ENCODE peak calls at places on chromosomes 16 and 17, in six cellular contexts. D is mesendoderm, O is H1, I is mesenchymal stem cell, R is IMR-90, G is trophoblast cell. W is an unnamed sample.

GRCh38 chr16:81627024-81627423 is 152.1 kb upstream of the PLCG2 start:
- DNase-seq in D (no peak), O (no peak), I (peak), R (peak), G (no peak), W (no peak)

GRCh38 chr16:72597938-72598337 is 426.0 kb upstream of the PMFBP1 start:
- DNase-seq in D (no peak), O (no peak), I (no peak), R (no peak), G (no peak), W (no peak)

GRCh38 chr17:72790194-72790593 is 302.3 kb downstream of the SLC39A11 start:
- DNase-seq in D (no peak), O (no peak), I (no peak), R (no peak), G (no peak), W (no peak)

GRCh38 chr16:22010902-22011301 is 3.0 kb downstream of the MOSMO start:
- DNase-seq in D (no peak), O (no peak), I (no peak), R (no peak), G (no peak), W (no peak)

GRCh38 chr17:80925668-80926067 is 66.0 kb upstream of the CHMP6 start:
- DNase-seq in D (no peak), O (no peak), I (no peak), R (no peak), G (no peak), W (no peak)

GRCh38 chr17:58330997-58331814 is 2.6 kb upstream of the TSPOAP1 start:
- DNase-seq in D (no peak), O (no peak), I (no peak), R (no peak), G (no peak), W (no peak)

GRCh38 chr17:5354886-5355415 is 64.5 kb downstream of the NUP88 start:
- DNase-seq in D (no peak), O (no peak), I (no peak), R (no peak), G (no peak), W (no peak)

GRCh38 chr17:7855643-7856080 is 796 bp downstream of the TMEM88 start:
- DNase-seq in D (no peak), O (no peak), I (peak), R (no peak), G (no peak), W (no peak)

GRCh38 chr17:2151634-2152033 is 96.7 kb downstream of the HIC1 start:
- DNase-seq in D (peak), O (no peak), I (no peak), R (peak), G (peak), W (no peak)

GRCh38 chr16:23527961-23528634 is 17.8 kb upstream of the GGA2 start:
- DNase-seq in D (peak), O (no peak), I (no peak), R (no peak), G (no peak), W (no peak)

GRCh38 chr16:88508376-88508867 is 55.3 kb downstream of the ZFPM1 start:
- DNase-seq in D (no peak), O (no peak), I (no peak), R (no peak), G (no peak), W (no peak)

GRCh38 chr16:75198135-75198600 is 8.8 kb downstream of the CTRB2 start:
- DNase-seq in D (no peak), O (no peak), I (peak), R (peak), G (no peak), W (no peak)

GRCh38 chr16:50539822-50540710 is 8.1 kb upstream of the NKD1 start:
- DNase-seq in D (peak), O (no peak), I (no peak), R (no peak), G (no peak), W (no peak)

GRCh38 chr17:68289936-68290267 is 1.0 kb downstream of the SLC16A6 start:
- DNase-seq in D (no peak), O (no peak), I (peak), R (no peak), G (no peak), W (no peak)
- H3K4me3 ChIP-seq in D (no peak), O (peak), I (peak), R (no peak), G (no peak), W (no peak)

DNA sequence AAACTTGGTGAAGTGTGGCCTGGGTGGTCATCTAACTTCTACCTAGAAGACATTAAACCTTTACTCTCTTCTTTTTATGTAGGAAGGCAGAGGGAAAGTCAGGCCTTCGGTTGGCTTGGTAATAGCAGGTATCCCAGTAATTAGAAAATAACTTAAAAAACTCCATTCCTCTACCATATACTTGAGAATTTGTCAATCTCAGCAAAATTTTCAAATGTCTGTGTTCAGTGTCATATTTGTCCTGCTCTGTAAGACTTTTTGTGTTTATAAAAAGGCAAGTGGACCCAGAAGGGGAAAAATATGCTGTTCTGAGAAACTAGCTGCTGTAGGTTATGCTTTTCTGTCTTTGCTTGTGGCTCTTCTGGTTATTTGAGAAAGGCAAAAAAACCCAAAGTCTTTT is 5.8 kb downstream of the HMOX2 start:
- DNase-seq in D (no peak), O (no peak), I (no peak), R (no peak), G (no peak), W (no peak)
- H3K23ac ChIP-seq in D (no peak), O (no peak), I (no peak), R (no peak), G (no peak), W (no peak)

DNA sequence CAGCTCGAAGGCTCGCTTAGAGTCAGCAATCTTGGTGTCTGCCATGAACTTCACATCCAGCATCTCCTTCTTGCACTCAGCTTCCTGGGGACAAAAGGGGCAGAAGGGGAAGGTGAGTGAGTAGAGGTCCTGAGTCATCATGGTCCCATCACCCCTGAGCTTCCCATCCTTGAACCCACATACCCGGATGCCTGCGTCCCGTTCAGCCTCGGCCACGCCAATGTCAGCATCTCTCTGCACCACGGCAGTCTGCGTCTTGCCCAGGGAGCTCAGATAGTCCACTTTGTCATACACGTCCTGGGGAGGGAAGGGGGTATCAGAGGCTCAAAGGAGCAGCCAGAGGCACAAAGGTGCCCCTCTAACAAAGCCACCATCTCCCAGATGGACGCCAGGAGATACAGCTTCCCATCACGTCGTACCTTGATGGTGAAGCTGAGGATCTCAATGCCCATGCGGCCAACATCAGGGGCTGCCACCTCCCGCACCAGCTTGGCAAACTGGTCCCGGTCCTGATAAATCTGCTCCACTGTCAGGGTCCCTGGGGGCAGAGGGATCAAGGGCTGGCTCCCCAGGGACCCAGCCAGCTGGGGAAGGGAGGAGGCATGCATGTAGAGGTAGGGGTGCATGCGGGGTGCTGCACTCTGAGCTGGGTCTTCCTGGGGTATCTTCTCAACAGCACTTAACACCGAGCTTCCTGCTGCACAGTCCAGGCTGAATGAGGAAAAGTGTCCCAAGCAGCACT is 15.2 kb downstream of the FLOT2 start:
- DNase-seq in D (no peak), O (no peak), I (no peak), R (no peak), G (no peak), W (no peak)
- H2BK5ac ChIP-seq in D (no peak), O (no peak), I (no peak), R (no peak), G (no peak), W (peak)

DNA sequence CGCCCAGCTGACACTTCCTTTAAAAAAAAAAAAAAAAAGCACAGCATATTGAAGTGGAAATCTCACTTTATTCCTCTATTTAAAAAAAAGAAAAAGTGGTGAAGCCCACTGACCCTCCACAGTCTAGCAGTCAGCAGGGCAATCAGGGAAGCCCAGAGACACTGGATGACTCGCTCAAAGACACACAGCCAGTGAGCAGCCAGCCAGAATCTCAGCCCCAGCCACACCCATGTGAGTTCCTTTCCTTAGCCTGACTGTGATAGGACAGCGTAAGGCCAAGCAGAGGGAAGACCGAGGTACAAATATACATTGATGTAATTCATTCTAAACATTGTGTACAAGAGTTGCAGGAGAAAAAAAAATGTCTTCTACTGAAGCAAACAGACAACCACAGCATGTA is 22.5 kb downstream of the XPO6 start:
- DNase-seq in D (no peak), O (no peak), I (peak), R (peak), G (no peak), W (no peak)
- H3K4me3 ChIP-seq in D (no peak), O (no peak), I (no peak), R (no peak), G (no peak), W (no peak)

DNA sequence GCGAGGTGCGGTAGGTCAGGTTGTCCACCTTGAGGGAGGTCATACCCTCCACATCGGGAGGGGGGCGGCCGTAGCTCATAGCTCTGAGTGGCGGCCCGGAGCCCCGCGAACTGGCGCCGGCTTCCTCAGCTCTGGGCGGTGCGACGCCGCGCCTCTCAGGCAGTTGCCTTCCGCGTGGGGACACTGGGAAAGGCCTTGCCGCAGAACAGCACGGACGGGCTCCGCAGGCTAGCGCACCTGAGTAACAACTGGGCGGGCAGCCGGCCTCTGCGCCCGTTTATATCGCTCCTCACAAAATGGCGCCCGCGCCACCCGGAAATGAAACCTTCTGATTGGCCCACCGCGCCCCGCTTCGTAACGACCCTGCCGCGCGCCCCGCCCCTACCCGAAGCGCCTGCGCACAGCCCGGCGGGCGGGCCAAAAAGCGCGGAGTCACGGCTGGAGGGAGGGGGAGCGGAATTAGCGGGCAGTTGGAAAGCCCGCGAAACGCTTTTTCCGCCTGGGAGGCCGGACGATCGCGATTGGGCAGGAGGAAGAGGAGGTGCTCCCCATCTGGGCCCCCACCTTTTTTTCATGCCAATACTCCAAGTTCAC is at the start of gene SRSF2:
- DNase-seq in D (peak), O (peak), I (peak), R (peak), G (peak), W (peak)
- H3K23ac ChIP-seq in D (peak), O (no peak), I (peak), R (peak), G (no peak), W (peak)

DNA sequence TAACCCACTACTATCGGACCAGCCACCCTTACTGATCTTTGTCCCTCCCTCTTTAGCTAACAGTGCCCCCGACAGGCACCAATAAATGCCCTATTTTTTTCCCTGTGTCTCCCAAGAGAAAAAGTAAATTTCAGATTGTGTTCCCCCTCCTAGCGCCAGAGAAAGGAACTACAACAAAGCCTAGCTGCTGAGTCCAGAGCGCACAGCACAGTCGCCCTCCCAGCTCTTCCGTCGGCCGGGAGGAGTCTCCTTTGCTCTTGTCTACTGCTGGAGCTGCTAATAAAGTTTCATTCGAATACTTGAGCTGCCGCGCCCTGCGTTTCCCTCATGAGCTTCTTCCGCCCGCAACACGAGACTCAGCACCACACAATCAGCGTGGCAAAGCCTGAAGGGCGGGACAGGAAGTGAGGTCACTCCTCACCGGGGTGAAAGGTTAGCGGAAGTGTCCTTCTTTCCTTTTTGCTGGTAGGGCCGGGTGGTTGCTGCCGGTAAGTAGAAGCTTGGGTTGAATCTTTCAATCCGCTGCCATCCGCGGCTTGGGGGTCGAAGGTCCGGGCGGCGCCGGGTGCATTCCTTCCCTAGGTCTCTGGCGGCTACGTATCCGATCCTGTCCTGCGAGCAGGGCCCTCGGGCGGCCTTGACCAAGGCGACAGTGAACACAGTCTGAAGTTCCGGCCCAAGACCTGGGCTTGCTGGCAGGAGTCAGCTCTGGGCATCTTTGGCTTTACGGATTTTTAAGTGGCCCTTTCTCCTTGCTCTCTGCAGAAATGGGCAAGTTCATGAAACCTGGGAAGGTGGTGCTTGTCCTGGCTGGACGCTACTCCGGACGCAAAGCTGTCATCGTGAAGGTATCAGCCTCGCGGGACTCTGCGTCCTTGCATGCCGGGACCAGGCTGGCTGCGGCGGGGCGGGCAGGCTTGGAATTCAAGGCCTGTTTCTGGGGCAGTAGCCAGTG is at the start of gene RPL27:
- DNase-seq in D (peak), O (peak), I (peak), R (peak), G (peak), W (peak)
- H2BK5ac ChIP-seq in D (no peak), O (peak), I (peak), R (peak), G (peak), W (peak)